ENCODE peak calls at places on chromosomes 11 and 22, in six cellular contexts. H, Y, J, O, C and X are unnamed samples.

GRCh38 chr11:60280412-60280811 is at the start of gene MS4A4A:
- DNase-seq in O (no peak), Y (no peak), C (no peak), H (peak), J (no peak), X (no peak)

GRCh38 chr22:47324435-47324990 is 562.1 kb downstream of the TBC1D22A start:
- DNase-seq in C (no peak), O (no peak), H (no peak), J (no peak), Y (no peak), X (no peak)

GRCh38 chr22:36220457-36220921 is 18.8 kb downstream of the APOL2 start:
- DNase-seq in J (no peak), C (peak), H (peak), O (no peak), Y (peak), X (no peak)

GRCh38 chr11:36266767-36267166 is 22.5 kb downstream of the COMMD9 start:
- DNase-seq in H (no peak), C (no peak), O (no peak), J (no peak), Y (no peak), X (no peak)

GRCh38 chr11:79092791-79093313 is 348.0 kb downstream of the TENM4 start:
- DNase-seq in J (no peak), H (peak), Y (peak), O (no peak), C (peak), X (no peak)

GRCh38 chr22:41968601-41969000 is 642 bp upstream of the SEPTIN3 start:
- DNase-seq in J (no peak), O (no peak), H (no peak), C (peak), Y (no peak), X (no peak)

GRCh38 chr22:45212992-45213751 is 27.5 kb downstream of the KIAA0930 start:
- DNase-seq in H (no peak), C (peak), J (no peak), Y (no peak), O (peak), X (peak)

GRCh38 chr22:50504245-50505211 is 3.0 kb downstream of the LMF2 start:
- DNase-seq in O (no peak), Y (no peak), H (no peak), C (no peak), J (peak), X (no peak)

GRCh38 chr11:74756571-74756970 is 7.9 kb downstream of the RNF169 start:
- DNase-seq in Y (no peak), H (no peak), J (no peak), C (no peak), O (no peak), X (no peak)

GRCh38 chr11:86511086-86511551 is 136.4 kb downstream of the CCDC81 start:
- DNase-seq in J (no peak), C (peak), Y (no peak), O (no peak), H (no peak), X (no peak)

GRCh38 chr22:37242395-37242918 is 1.6 kb downstream of the RAC2 start:
- DNase-seq in O (no peak), J (peak), Y (no peak), C (peak), H (peak), X (peak)

GRCh38 chr11:119336744-119337469 is 2.6 kb downstream of the RNF26 start:
- DNase-seq in C (no peak), O (no peak), H (peak), Y (no peak), J (no peak), X (peak)

GRCh38 chr22:21643533-21644357 is 1.6 kb downstream of the SDF2L1 start:
- DNase-seq in J (peak), Y (no peak), O (no peak), C (no peak), H (no peak), X (no peak)

GRCh38 chr11:105786766-105787165 is 176.9 kb downstream of the GRIA4 start:
- DNase-seq in C (no peak), O (no peak), Y (no peak), H (no peak), J (no peak), X (no peak)

GRCh38 chr22:37599161-37599560 is 9.5 kb upstream of the GGA1 start:
- DNase-seq in Y (no peak), J (peak), C (no peak), H (peak), O (no peak), X (no peak)

GRCh38 chr11:101487775-101488174 is 96.0 kb downstream of the TRPC6 start:
- DNase-seq in O (no peak), H (no peak), C (peak), J (no peak), Y (no peak), X (no peak)

GRCh38 chr11:69009441-69010211 is 3.4 kb downstream of the MRGPRF start:
- DNase-seq in Y (peak), C (no peak), H (no peak), J (no peak), O (no peak), X (no peak)

GRCh38 chr11:64890084-64890944 is 11.9 kb upstream of the EHD1 start:
- DNase-seq in O (no peak), H (no peak), J (no peak), Y (no peak), C (no peak), X (no peak)
- H3K4me3 ChIP-seq in O (no peak), H (no peak), J (no peak), Y (peak), C (no peak), X (peak)

GRCh38 chr22:26904483-26904882 is 247.1 kb downstream of the MIAT start:
- DNase-seq in H (no peak), J (no peak), C (no peak), Y (no peak), O (no peak), X (no peak)
- H3K4me3 ChIP-seq in H (no peak), J (no peak), C (no peak), Y (no peak), O (no peak), X (no peak)

GRCh38 chr22:19520007-19520406 is 4.2 kb downstream of the CLDN5 start:
- DNase-seq in J (no peak), C (no peak), Y (no peak), O (no peak), H (no peak), X (no peak)

GRCh38 chr22:19519041-19519926 is 4.9 kb downstream of the CLDN5 start:
- DNase-seq in H (no peak), C (no peak), J (no peak), O (no peak), Y (no peak), X (peak)

GRCh38 chr22:19522881-19523239 is 1.4 kb downstream of the CLDN5 start:
- DNase-seq in C (no peak), Y (no peak), H (no peak), J (no peak), O (no peak), X (no peak)

GRCh38 chr22:19522190-19522880 is 1.9 kb downstream of the CLDN5 start:
- DNase-seq in C (no peak), Y (no peak), O (peak), H (no peak), J (no peak), X (no peak)

GRCh38 chr22:19520566-19521305 is 3.5 kb downstream of the CLDN5 start:
- DNase-seq in H (no peak), C (no peak), Y (no peak), O (no peak), J (no peak), X (no peak)
- H3K4me3 ChIP-seq in H (peak), C (no peak), Y (no peak), O (no peak), J (no peak), X (no peak)

DNA sequence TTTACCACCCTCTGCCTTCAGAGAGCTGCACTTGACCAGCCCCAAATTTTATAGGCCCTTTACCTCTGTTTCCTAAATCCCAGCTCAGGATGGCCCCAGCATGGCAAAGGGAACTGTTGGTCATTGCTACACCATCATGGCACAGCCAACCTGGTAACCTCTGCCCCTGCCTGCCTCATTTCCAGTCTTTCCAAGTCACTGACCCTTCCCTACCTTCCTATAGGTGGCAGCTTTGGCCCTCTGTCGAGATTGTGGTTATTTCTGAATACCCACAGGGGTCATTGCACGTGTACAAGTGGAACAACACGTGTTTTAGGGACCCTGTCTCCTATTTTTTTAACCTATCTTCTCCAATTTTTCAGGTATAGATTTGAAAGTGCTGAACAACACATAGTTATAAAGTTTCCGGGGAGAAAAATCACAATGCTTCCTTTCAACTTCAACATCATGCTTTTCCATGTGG is 2.8 kb downstream of the GALNT18 start:
- DNase-seq in J (no peak), H (no peak), O (no peak), Y (no peak), C (no peak), X (no peak)
- H3K4me3 ChIP-seq in J (no peak), H (peak), O (no peak), Y (no peak), C (no peak), X (no peak)

DNA sequence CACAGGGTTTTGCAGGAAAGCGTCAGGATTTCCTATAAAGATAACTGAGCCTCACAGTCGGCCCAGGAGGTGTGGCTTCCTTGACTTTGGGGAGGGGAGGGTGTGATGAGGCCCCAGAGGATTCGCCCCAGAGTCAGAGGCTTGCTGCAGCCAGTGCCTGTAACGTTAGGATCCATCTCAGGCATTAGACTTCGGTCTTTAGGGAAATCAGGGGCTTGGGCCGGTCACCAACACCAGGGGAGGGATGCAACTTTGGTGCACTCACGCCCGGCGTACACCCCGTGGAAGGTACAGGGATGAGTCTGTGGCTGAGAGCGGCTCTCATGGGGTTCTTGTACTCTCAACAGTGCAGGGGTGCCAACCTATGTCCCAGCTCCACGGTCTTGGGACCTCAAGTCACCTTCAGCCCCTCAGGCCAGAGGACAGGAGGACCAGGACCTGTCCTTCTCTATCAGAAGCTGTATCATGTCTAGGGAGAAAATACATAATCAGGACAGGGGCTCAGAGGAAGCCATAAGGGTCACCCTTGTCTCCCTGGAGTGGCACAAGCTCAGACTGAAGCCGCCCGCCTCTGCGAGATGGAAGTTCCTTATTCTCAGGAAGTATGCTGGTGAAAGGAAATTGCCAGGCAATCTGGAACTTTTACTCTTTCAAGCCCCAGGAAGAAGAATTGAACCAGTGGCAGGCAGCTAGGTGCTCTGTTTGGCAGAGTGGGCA is 5.5 kb upstream of the ANO1 start:
- DNase-seq in Y (no peak), J (no peak), H (no peak), C (no peak), O (no peak), X (no peak)
- H3K4me3 ChIP-seq in Y (no peak), J (no peak), H (no peak), C (no peak), O (no peak), X (no peak)

GRCh38 chr11:67242548-67242947 is 23.7 kb upstream of the GRK2 start:
- DNase-seq in J (no peak), H (no peak), O (no peak), Y (no peak), C (no peak), X (no peak)
- H3K4me3 ChIP-seq in J (no peak), H (no peak), O (no peak), Y (no peak), C (no peak), X (no peak)

DNA sequence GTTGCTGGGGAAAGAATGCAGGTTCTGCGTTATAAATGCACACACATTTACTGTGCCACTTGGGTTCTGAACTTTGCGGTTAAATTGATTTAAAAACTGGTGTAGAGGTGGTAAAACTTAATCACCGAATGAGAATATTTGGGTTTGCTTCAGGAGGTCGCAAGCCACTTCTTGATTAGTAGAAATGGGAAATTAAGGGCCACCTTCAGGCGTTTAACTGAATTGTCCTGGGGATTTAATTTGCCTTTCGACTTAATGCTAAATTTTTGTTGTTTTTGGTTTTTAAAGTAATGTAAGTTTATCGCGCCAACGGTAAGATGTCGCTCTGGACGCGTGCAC is 460 bp upstream of the NCR3LG1 start:
- DNase-seq in Y (no peak), O (no peak), C (no peak), H (no peak), J (no peak), X (no peak)
- H3K4me3 ChIP-seq in Y (peak), O (peak), C (peak), H (peak), J (no peak), X (peak)

GRCh38 chr11:130177782-130178181 is 18.2 kb downstream of the ST14 start:
- DNase-seq in C (no peak), H (no peak), O (no peak), Y (no peak), J (no peak), X (no peak)
- H3K4me3 ChIP-seq in C (no peak), H (no peak), O (no peak), Y (no peak), J (no peak), X (no peak)

DNA sequence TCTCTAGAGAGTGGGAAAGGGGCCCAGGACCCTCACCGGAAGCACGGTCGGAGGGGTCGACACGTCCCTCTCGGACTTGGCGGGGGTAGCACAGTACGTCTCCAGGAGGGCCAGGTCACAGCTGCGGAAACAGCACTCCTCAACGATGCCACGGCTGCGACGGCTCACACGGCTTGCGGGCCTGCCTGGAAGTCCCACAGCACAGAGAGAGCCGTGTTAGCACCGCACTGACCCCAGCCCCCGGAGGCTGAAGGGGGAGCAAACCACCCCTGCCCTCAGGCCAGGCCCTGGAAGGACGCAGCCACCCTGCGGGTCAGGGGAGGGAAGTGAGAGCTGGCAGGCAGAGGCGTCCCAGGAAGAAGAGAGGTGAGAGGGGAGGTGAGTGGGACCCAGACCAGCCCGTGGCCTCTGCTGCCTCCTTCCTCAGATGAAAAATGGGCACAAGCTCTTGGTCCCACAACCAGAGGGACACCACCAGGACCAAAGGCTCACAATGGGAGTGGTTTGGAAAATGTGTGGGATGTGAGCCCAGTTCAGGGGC is 5.6 kb downstream of the IGF2 start:
- DNase-seq in Y (no peak), O (no peak), H (no peak), C (no peak), J (no peak), X (peak)
- H3K4me3 ChIP-seq in Y (no peak), O (no peak), H (no peak), C (no peak), J (no peak), X (no peak)

GRCh38 chr11:110716361-110716760 is 4.1 kb upstream of the ARHGAP20 start:
- DNase-seq in Y (no peak), O (no peak), J (no peak), H (no peak), C (peak), X (no peak)

GRCh38 chr11:110711776-110712642 is at the start of gene ARHGAP20:
- DNase-seq in Y (peak), J (peak), H (peak), O (peak), C (peak), X (peak)

GRCh38 chr11:110713469-110713776 is 1.2 kb upstream of the ARHGAP20 start:
- DNase-seq in Y (no peak), H (no peak), O (no peak), J (no peak), C (no peak), X (peak)

GRCh38 chr11:110712643-110713468 is 619 bp upstream of the ARHGAP20 start:
- DNase-seq in C (peak), O (peak), Y (peak), J (peak), H (peak), X (peak)

GRCh38 chr11:110715541-110715940 is 3.3 kb upstream of the ARHGAP20 start:
- DNase-seq in Y (no peak), J (no peak), C (peak), O (no peak), H (no peak), X (no peak)
- H3K4me3 ChIP-seq in Y (no peak), J (no peak), C (no peak), O (no peak), H (no peak), X (no peak)